ENCODE peak calls at places on chromosome 6, in four cellular contexts. One of them, this sample, is unnamed.

GRCh38 chr6:30155522-30156261 is 5.3 kb downstream of the TRIM10 start:
- DNase-seq in transverse colon: no peak
- DNase-seq in GM12878: no peak
- DNase-seq in breast epithelium: no peak
- DNase-seq in this sample: no peak

GRCh38 chr6:27873101-27874030 is 38.8 kb downstream of the OR2B2 start:
- DNase-seq in breast epithelium: peak; percentile 60
- DNase-seq in GM12878: peak; percentile 90
- DNase-seq in transverse colon: peak; percentile 80
- DNase-seq in this sample: peak; percentile 93

GRCh38 chr6:108589244-108589730 is 28.6 kb downstream of the FOXO3 start:
- DNase-seq in GM12878: no peak
- DNase-seq in transverse colon: peak; percentile 83
- DNase-seq in breast epithelium: peak; percentile 85
- DNase-seq in this sample: peak; percentile 81

GRCh38 chr6:105179244-105180065 is at the start of gene POPDC3:
- DNase-seq in GM12878: no peak
- DNase-seq in breast epithelium: no peak
- DNase-seq in transverse colon: peak; percentile 18
- DNase-seq in this sample: no peak

GRCh38 chr6:122712864-122713612 is 66.5 kb upstream of the FABP7 start:
- DNase-seq in breast epithelium: no peak
- DNase-seq in transverse colon: no peak
- DNase-seq in GM12878: no peak
- DNase-seq in this sample: no peak

GRCh38 chr6:46421239-46421638 is 70.0 kb downstream of the RCAN2 start:
- DNase-seq in transverse colon: no peak
- DNase-seq in GM12878: no peak
- DNase-seq in breast epithelium: no peak
- DNase-seq in this sample: no peak

GRCh38 chr6:70668499-70668812 is 773 bp downstream of the SMAP1 start:
- DNase-seq in GM12878: no peak
- DNase-seq in transverse colon: no peak
- DNase-seq in breast epithelium: no peak
- DNase-seq in this sample: no peak

GRCh38 chr6:79040083-79040482 is 38.0 kb downstream of the PHIP start:
- DNase-seq in transverse colon: no peak
- DNase-seq in GM12878: no peak
- DNase-seq in breast epithelium: no peak
- DNase-seq in this sample: no peak

GRCh38 chr6:143673638-143674037 is 4.1 kb upstream of the PHACTR2 start:
- DNase-seq in breast epithelium: no peak
- DNase-seq in transverse colon: peak; percentile 52
- DNase-seq in GM12878: no peak
- DNase-seq in this sample: no peak

GRCh38 chr6:47794577-47795135 is 12.8 kb downstream of the OPN5 start:
- DNase-seq in transverse colon: no peak
- DNase-seq in breast epithelium: no peak
- DNase-seq in GM12878: no peak
- DNase-seq in this sample: no peak

GRCh38 chr6:7911345-7911725 is 747 bp upstream of the TXNDC5 start:
- DNase-seq in GM12878: no peak
- DNase-seq in transverse colon: peak; percentile 47
- DNase-seq in breast epithelium: no peak
- DNase-seq in this sample: no peak

GRCh38 chr6:16698988-16699868 is 62.0 kb downstream of the ATXN1 start:
- DNase-seq in GM12878: no peak
- DNase-seq in breast epithelium: no peak
- DNase-seq in transverse colon: no peak
- DNase-seq in this sample: no peak

GRCh38 chr6:33828452-33828763 is 24.6 kb upstream of the MLN start:
- DNase-seq in breast epithelium: no peak
- DNase-seq in GM12878: no peak
- DNase-seq in transverse colon: no peak
- DNase-seq in this sample: no peak

GRCh38 chr6:68038815-68039408 is 596.2 kb upstream of the ADGRB3 start:
- DNase-seq in GM12878: no peak
- DNase-seq in transverse colon: no peak
- DNase-seq in breast epithelium: no peak
- DNase-seq in this sample: no peak

GRCh38 chr6:129628101-129628815 is 81.7 kb downstream of the ARHGAP18 start:
- DNase-seq in transverse colon: no peak
- DNase-seq in GM12878: no peak
- DNase-seq in breast epithelium: no peak
- DNase-seq in this sample: no peak

GRCh38 chr6:168625602-168626001 is 184.6 kb downstream of the SMOC2 start:
- DNase-seq in transverse colon: no peak
- DNase-seq in GM12878: no peak
- DNase-seq in breast epithelium: no peak
- DNase-seq in this sample: no peak

GRCh38 chr6:143510991-143511891 is at the start of gene FUCA2:
- DNase-seq in breast epithelium: peak; percentile 85
- DNase-seq in GM12878: peak; percentile 51
- DNase-seq in transverse colon: peak; percentile 94
- DNase-seq in this sample: peak; percentile 94

GRCh38 chr6:170247178-170247701 is 43.6 kb downstream of the DLL1 start:
- DNase-seq in GM12878: no peak
- DNase-seq in transverse colon: no peak
- DNase-seq in breast epithelium: no peak
- DNase-seq in this sample: no peak

GRCh38 chr6:123562264-123562663 is 74.5 kb downstream of the TRDN start:
- DNase-seq in transverse colon: no peak
- DNase-seq in breast epithelium: no peak
- DNase-seq in GM12878: no peak
- DNase-seq in this sample: no peak

GRCh38 chr6:55734256-55734655 is 141.1 kb downstream of the BMP5 start:
- DNase-seq in GM12878: no peak
- DNase-seq in transverse colon: no peak
- DNase-seq in breast epithelium: no peak
- DNase-seq in this sample: no peak

GRCh38 chr6:152094992-152095592 is 287.6 kb downstream of the ESR1 start:
- DNase-seq in breast epithelium: no peak
- DNase-seq in GM12878: no peak
- DNase-seq in transverse colon: peak; percentile 53
- DNase-seq in this sample: no peak

GRCh38 chr6:7188492-7188891 is 80.7 kb downstream of the RREB1 start:
- DNase-seq in breast epithelium: no peak
- DNase-seq in transverse colon: no peak
- DNase-seq in GM12878: peak; percentile 57
- DNase-seq in this sample: no peak

GRCh38 chr6:145498425-145498824 is 236.9 kb downstream of the EPM2A start:
- DNase-seq in breast epithelium: no peak
- DNase-seq in GM12878: no peak
- DNase-seq in transverse colon: no peak
- DNase-seq in this sample: no peak

GRCh38 chr6:89122625-89123024 is 4.8 kb upstream of the SRSF12 start:
- DNase-seq in transverse colon: no peak
- DNase-seq in GM12878: no peak
- DNase-seq in breast epithelium: no peak
- DNase-seq in this sample: no peak

GRCh38 chr6:26280409-26280808 is 84.6 kb upstream of the BTN3A2 start:
- DNase-seq in breast epithelium: no peak
- DNase-seq in GM12878: no peak
- DNase-seq in transverse colon: no peak
- DNase-seq in this sample: no peak

GRCh38 chr6:26286168-26286854 is 78.7 kb upstream of the BTN3A2 start:
- DNase-seq in breast epithelium: peak; percentile 81
- DNase-seq in GM12878: no peak
- DNase-seq in transverse colon: peak; percentile 83
- DNase-seq in this sample: peak; percentile 83

GRCh38 chr6:26285143-26286134 is 79.6 kb upstream of the BTN3A2 start:
- DNase-seq in transverse colon: peak; percentile 99
- DNase-seq in GM12878: peak; percentile 100
- DNase-seq in breast epithelium: peak; percentile 98
- DNase-seq in this sample: peak; percentile 97

GRCh38 chr6:26288155-26288554 is 76.8 kb upstream of the BTN3A2 start:
- DNase-seq in transverse colon: no peak
- DNase-seq in GM12878: no peak
- DNase-seq in breast epithelium: no peak
- DNase-seq in this sample: no peak

GRCh38 chr6:26284537-26285142 is 80.4 kb upstream of the BTN3A2 start:
- DNase-seq in transverse colon: peak; percentile 69
- DNase-seq in breast epithelium: peak; percentile 58
- DNase-seq in GM12878: peak; percentile 47
- DNase-seq in this sample: peak; percentile 92
- TF ChIP-seq POLR2AphosphoS5 in transverse colon: peak; percentile 45
- TF ChIP-seq POLR2AphosphoS5 in breast epithelium: no peak
- TF ChIP-seq POLR2AphosphoS5 in GM12878: no peak
- TF ChIP-seq POLR2AphosphoS5 in this sample: peak; percentile 17

GRCh38 chr6:25017486-25017885 is 81.7 kb upstream of the RIPOR2 start:
- DNase-seq in GM12878: no peak
- DNase-seq in breast epithelium: no peak
- DNase-seq in transverse colon: no peak
- DNase-seq in this sample: no peak
- H3K4me3 ChIP-seq in GM12878: no peak overlapping the region
- H3K4me3 ChIP-seq in breast epithelium: no peak overlapping the region
- H3K4me3 ChIP-seq in transverse colon: no peak overlapping the region
- H3K4me3 ChIP-seq in this sample: no peak overlapping the region

GRCh38 chr6:156279306-156279969 is 497.7 kb upstream of the ARID1B start:
- DNase-seq in breast epithelium: no peak
- DNase-seq in GM12878: peak; percentile 28
- DNase-seq in transverse colon: peak; percentile 14
- DNase-seq in this sample: no peak
- TF ChIP-seq POLR2AphosphoS5 in breast epithelium: no peak
- TF ChIP-seq POLR2AphosphoS5 in GM12878: no peak
- TF ChIP-seq POLR2AphosphoS5 in transverse colon: no peak
- TF ChIP-seq POLR2AphosphoS5 in this sample: no peak

GRCh38 chr6:83637953-83638352 is 70.9 kb downstream of the SNAP91 start:
- DNase-seq in breast epithelium: no peak
- DNase-seq in transverse colon: no peak
- DNase-seq in GM12878: no peak
- DNase-seq in this sample: no peak
- H3K4me3 ChIP-seq in breast epithelium: no peak overlapping the region
- H3K4me3 ChIP-seq in transverse colon: no peak overlapping the region
- H3K4me3 ChIP-seq in GM12878: no peak overlapping the region
- H3K4me3 ChIP-seq in this sample: no peak overlapping the region

DNA sequence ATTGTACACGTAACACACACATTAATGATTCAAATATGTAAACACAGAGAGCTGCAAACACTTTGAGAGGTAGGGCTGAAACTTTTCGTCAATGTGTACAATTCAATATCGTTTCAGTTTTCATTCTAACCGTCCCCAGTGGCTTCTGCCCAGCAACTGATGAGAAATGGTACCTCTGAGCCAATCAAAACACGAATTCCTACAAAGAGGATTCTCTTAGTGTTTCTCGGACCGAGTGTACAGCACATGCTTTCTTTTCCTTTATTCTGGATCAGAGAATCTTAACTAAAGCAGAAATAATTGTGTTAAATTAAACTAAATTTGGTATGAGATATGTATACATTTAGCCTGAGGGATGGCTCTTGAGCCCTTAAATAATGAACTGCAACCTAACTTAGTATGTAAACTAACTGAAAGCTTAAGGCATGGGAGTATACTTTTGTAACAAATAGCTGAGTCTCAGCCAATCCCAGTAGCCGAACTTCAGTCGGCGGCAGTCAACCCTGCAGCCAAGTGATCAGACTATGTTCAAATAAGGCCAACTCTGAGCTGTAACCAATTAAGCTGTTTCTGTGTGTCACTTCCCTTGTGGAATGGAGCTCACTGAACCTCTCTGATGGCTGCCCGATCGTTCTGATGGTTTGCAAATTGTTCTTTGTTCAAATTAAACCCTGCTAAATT is 16.1 kb downstream of the BTN2A1 start:
- DNase-seq in breast epithelium: peak; percentile 68
- DNase-seq in GM12878: peak; percentile 97
- DNase-seq in transverse colon: peak; percentile 89
- DNase-seq in this sample: peak; percentile 92
- TF ChIP-seq POLR2AphosphoS5 in breast epithelium: peak; percentile 35
- TF ChIP-seq POLR2AphosphoS5 in GM12878: peak; percentile 98
- TF ChIP-seq POLR2AphosphoS5 in transverse colon: peak; percentile 93
- TF ChIP-seq POLR2AphosphoS5 in this sample: peak; percentile 98

This sample was measured in spleen.